ENCODE peak calls at places on chromosomes 4 and X, in six cellular contexts. K is H7; T is stimulated activated CD4-positive, alpha-beta T cell treated with anti-CD3 and anti-CD28 coated beads, Interleukin-12 subunit alpha, Interleukin-12 subunit beta, amount 100 ng/mL, for 48 hours; H is activated naive CD8-positive, alpha-beta T cell treated with anti-CD3 and anti-CD28 coated beads, Interleukin-2, amount 50 U/mL, for 24 hours; I is WERI-Rb-1; O is HFF-Myc. L is an unnamed sample.

GRCh38 chr4:169080970-169081369 is 70.9 kb upstream of the CBR4 start:
- DNase-seq in K (no peak), T (no peak), H (no peak), I (no peak), O (no peak), L (no peak)

GRCh38 chr4:109094061-109094460 is 208.4 kb downstream of the COL25A1 start:
- DNase-seq in K (no peak), T (no peak), H (no peak), I (no peak), O (no peak), L (no peak)

GRCh38 chrX:41333744-41333993 is 293 bp upstream of the DDX3X start:
- DNase-seq in K (no peak), T (no peak), H (no peak), I (no peak), O (peak), L (peak)

GRCh38 chr4:93776386-93777080 is 52.0 kb upstream of the ATOH1 start:
- DNase-seq in K (no peak), T (no peak), H (no peak), I (no peak), O (no peak), L (no peak)

GRCh38 chr4:158159054-158159717 is 13.6 kb downstream of the GASK1B start:
- DNase-seq in K (no peak), T (no peak), H (no peak), I (no peak), O (no peak), L (no peak)

GRCh38 chrX:152900937-152901445 is 3.1 kb downstream of the ZNF185 start:
- DNase-seq in K (no peak), T (no peak), H (no peak), I (no peak), O (no peak), L (no peak)

GRCh38 chr4:2786794-2787229 is 6.1 kb upstream of the SH3BP2 start:
- DNase-seq in K (no peak), T (no peak), H (no peak), I (no peak), O (no peak), L (no peak)

GRCh38 chr4:620201-620600 is 5.2 kb upstream of the PDE6B start:
- DNase-seq in K (no peak), T (no peak), H (no peak), I (no peak), O (no peak), L (no peak)

GRCh38 chr4:15719506-15719905 is 16.6 kb downstream of the BST1 start:
- DNase-seq in K (no peak), T (no peak), H (no peak), I (no peak), O (no peak), L (no peak)

GRCh38 chrX:43969504-43970501 is 3.4 kb downstream of the NDP start:
- DNase-seq in K (peak), T (no peak), H (no peak), I (no peak), O (no peak), L (no peak)